ENCODE peak calls at places on chromosomes 1 and 21, in seven cellular contexts. A is heart left ventricle, W is HCT116, F is body of pancreas, P is esophagus muscularis mucosa, C is IMR-90, Q is HepG2. Y is an unnamed sample. For H3K4me1, the result is how much of the 10 kb centered on the place peaks cover.

GRCh38 chr1:201552941-201553341 is 14.0 kb downstream of the NAV1 start:
- DNase-seq in F (no peak), Q (no peak), C (peak), W (no peak), P (no peak), A (no peak), Y (no peak)

GRCh38 chr1:145891143-145891542 is 5.5 kb upstream of the ANKRD35 start:
- DNase-seq in W (no peak), Q (peak), P (no peak), A (no peak), F (no peak), C (peak), Y (peak)

GRCh38 chr1:234708700-234709395 is 98.9 kb upstream of the IRF2BP2 start:
- DNase-seq in P (no peak), F (no peak), W (no peak), Q (no peak), C (no peak), A (no peak), Y (no peak)

GRCh38 chr1:13749543-13750307 is 49.7 kb downstream of the PRDM2 start:
- DNase-seq in C (peak), F (peak), A (peak), Q (peak), W (no peak), P (peak), Y (peak)

GRCh38 chr1:9922342-9922741 is 12.3 kb upstream of the CTNNBIP1 start:
- DNase-seq in F (no peak), W (no peak), A (no peak), Q (no peak), P (no peak), C (no peak), Y (no peak)

GRCh38 chr1:243719476-243719875 is 130.6 kb downstream of the AKT3 start:
- DNase-seq in Q (no peak), W (no peak), A (no peak), C (peak), P (no peak), F (no peak), Y (no peak)

GRCh38 chr1:22789356-22789994 is 78.8 kb downstream of the EPHB2 start:
- DNase-seq in W (no peak), F (no peak), Q (no peak), P (no peak), A (no peak), C (peak), Y (no peak)

GRCh38 chr1:86548863-86549262 is 2.0 kb downstream of the CLCA4 start:
- DNase-seq in P (no peak), A (no peak), Q (no peak), C (no peak), F (no peak), W (no peak), Y (no peak)

GRCh38 chr21:27426196-27426595 is 459.3 kb upstream of the ADAMTS5 start:
- DNase-seq in Q (no peak), P (no peak), F (no peak), W (no peak), A (no peak), C (no peak), Y (no peak)

GRCh38 chr21:27425172-27425571 is 458.3 kb upstream of the ADAMTS5 start:
- DNase-seq in A (no peak), W (no peak), C (no peak), F (no peak), P (no peak), Q (no peak), Y (no peak)

GRCh38 chr21:27425574-27425973 is 458.7 kb upstream of the ADAMTS5 start:
- DNase-seq in F (no peak), C (peak), A (no peak), P (no peak), W (no peak), Q (no peak), Y (no peak)

GRCh38 chr21:27424601-27425000 is 457.7 kb upstream of the ADAMTS5 start:
- DNase-seq in F (no peak), C (peak), Q (no peak), W (no peak), A (no peak), P (no peak), Y (no peak)

GRCh38 chr21:27429612-27430361 is 462.9 kb upstream of the ADAMTS5 start:
- DNase-seq in A (peak), Q (no peak), F (no peak), P (no peak), C (peak), W (no peak), Y (no peak)
- H3K27ac ChIP-seq in A (peak), Q (no peak), F (no peak), P (peak), C (peak), W (no peak), Y (peak)

GRCh38 chr1:39733161-39733560 is 5.5 kb upstream of the PPIE start:
- DNase-seq in W (no peak), Q (no peak), C (peak), F (peak), P (no peak), A (no peak), Y (no peak)

GRCh38 chr1:39737546-39738169 is 1.0 kb upstream of the PPIE start:
- DNase-seq in C (peak), W (no peak), A (no peak), P (no peak), F (no peak), Q (peak), Y (no peak)

GRCh38 chr1:39735731-39736130 is 3.0 kb upstream of the PPIE start:
- DNase-seq in Q (no peak), A (no peak), C (no peak), F (no peak), P (no peak), W (no peak), Y (no peak)

GRCh38 chr1:39738622-39739366 is at the start of gene PPIE:
- DNase-seq in P (peak), A (peak), F (peak), C (peak), Q (peak), W (peak), Y (peak)
- TF ChIP-seq POLR2A in P (no peak), A (peak), F (peak), C (peak), Q (peak), W (peak), Y (peak)

DNA sequence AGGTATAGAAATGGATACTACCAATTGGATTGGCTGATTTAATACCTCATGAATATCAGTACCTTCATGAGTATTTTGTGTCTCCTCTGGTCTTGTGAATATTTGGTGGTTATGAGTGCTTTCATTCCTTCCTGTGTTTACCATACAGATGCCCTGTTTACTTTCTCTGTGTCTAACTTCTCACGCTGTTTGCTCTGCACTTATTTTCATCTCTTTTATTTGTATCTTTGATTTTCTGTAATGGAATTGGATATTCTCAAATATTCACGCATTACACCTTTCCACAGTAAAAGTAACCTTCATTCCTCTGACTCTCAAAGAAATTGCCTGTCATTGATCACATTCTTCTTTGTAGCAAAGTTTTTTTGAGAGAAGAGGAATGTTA is 16.8 kb downstream of the CNST start:
- DNase-seq in W (no peak), Q (no peak), A (no peak), C (no peak), P (no peak), F (no peak), Y (no peak)
- H3K4me1 ChIP-seq in W (under half), Q (half or more), A (half or more), C (under half), P (half or more), F (under half), Y (half or more)

GRCh38 chr1:225747566-225747965 is 30.1 kb upstream of the SRP9 start:
- DNase-seq in Q (no peak), A (no peak), C (no peak), W (no peak), P (no peak), F (no peak), Y (no peak)
- H3K27ac ChIP-seq in Q (no peak), A (peak), C (no peak), W (no peak), P (peak), F (peak), Y (peak)

GRCh38 chr1:173857363-173857917 is 10.3 kb downstream of the GAS5 start:
- DNase-seq in P (no peak), Q (no peak), F (no peak), A (no peak), W (no peak), C (no peak), Y (no peak)
- TF ChIP-seq POLR2A in P (no peak), Q (no peak), F (no peak), A (no peak), W (no peak), C (no peak), Y (no peak)

DNA sequence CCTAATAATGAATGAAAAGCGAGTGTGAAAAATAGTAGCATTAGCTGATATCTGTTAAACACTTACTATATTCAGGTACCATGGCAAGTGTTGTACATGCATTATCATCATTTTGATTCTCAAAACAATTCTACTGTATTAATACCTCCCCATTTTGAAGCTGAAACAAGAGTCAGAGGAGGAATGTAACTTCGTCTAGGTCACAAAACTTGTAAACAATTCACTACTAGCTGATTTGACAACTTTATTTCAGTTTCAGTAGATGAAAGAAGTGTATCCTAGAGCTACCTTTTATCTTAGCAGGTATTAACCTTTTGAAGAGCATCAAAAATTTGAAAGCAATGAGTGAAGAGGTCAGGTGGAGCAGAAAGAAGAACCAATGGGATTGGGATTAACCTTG is 1.6 kb downstream of the CD84 start:
- DNase-seq in P (no peak), W (no peak), F (no peak), A (no peak), Q (no peak), C (no peak), Y (no peak)
- H3K4me1 ChIP-seq in P (under half), W (under half), F (under half), A (under half), Q (under half), C (under half), Y (under half)

GRCh38 chr1:8011016-8011415 is 15.1 kb downstream of the ERRFI1 start:
- DNase-seq in A (no peak), F (no peak), C (no peak), P (no peak), W (no peak), Q (no peak), Y (no peak)
- H3K27ac ChIP-seq in A (no peak), F (no peak), C (peak), P (peak), W (peak), Q (no peak), Y (no peak)

DNA sequence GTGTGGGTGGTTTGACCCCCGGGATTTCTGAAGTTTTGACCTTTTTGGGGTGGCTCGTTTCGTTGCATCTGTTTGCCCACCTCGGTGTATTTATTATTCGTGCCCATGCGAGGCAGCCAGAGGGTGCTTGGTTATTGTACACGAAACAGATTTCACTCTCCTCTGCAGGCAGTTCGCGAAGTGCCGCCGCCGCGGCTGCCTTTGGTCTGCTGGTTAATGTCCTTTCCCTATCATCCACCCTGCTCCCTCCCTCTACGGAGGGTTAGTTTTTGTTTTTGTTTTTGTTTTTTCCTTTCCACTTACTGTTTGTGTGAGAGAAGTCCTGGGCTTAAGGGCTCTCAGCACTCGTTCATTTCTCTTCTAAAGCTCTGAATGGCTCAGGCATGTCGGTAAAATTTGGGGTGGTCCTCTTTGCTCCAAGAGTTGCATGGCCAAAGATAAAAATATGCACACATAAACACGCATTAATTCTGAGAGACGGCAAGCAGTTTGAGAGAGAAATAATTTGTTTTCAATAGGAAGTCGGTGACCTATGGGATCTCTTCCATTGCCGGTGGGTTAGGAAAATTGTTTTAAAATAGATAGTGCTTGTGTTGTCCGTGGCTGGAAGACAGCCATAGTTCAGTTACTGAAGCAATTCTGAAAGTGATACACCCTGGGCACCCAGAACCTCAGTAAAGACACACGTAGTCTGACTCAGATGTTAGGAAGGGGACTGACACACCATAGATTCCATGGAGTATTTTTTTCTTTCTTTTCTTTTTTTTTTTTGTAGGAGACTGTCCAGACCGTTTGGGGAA is 1.2 kb downstream of the C1orf21 start:
- DNase-seq in A (peak), F (peak), W (no peak), Q (no peak), P (no peak), C (peak), Y (peak)
- TF ChIP-seq POLR2A in A (peak), F (no peak), W (no peak), Q (no peak), P (no peak), C (no peak), Y (peak)

GRCh38 chr1:154171222-154171583 is 16.3 kb upstream of the NUP210L start:
- DNase-seq in A (no peak), Q (no peak), C (no peak), P (no peak), F (no peak), W (no peak), Y (no peak)

GRCh38 chr1:154167461-154167860 is 12.6 kb upstream of the NUP210L start:
- DNase-seq in P (no peak), Q (no peak), W (no peak), A (no peak), C (no peak), F (no peak), Y (no peak)

GRCh38 chr1:154170547-154171221 is 15.8 kb upstream of the NUP210L start:
- DNase-seq in P (no peak), Q (no peak), W (no peak), A (no peak), F (no peak), C (no peak), Y (no peak)

GRCh38 chr1:154171880-154172279 is 17.0 kb upstream of the NUP210L start:
- DNase-seq in W (no peak), P (no peak), C (no peak), F (peak), Q (no peak), A (no peak), Y (no peak)

GRCh38 chr1:154166207-154166606 is 11.3 kb upstream of the NUP210L start:
- DNase-seq in C (no peak), P (no peak), W (no peak), F (no peak), Q (no peak), A (no peak), Y (no peak)
- H3K4me1 ChIP-seq in C (under half), P (under half), W (under half), F (under half), Q (under half), A (under half), Y (under half)

Y was measured in upper lobe of left lung.